ENCODE peak calls at places on chromosomes 5 and 9, in six cellular contexts. B is keratinocyte, P is cardiac muscle cell, U is MCF 10A, F is GM10248, R is endodermal cell. J is an unnamed sample.

GRCh38 chr5:73564644-73565165 is 734 bp downstream of the ANKRA2 start:
- DNase-seq in R (no peak), F (no peak), B (no peak), P (peak; percentile 3), U (peak; percentile 11), J (no peak)

GRCh38 chr5:151685749-151686672 is 704 bp downstream of the SPARC start:
- DNase-seq in R (peak; percentile 75), F (no peak), P (peak; percentile 36), U (no peak), B (no peak), J (no peak)

GRCh38 chr9:75061169-75061568 is 26.8 kb downstream of the NMRK1 start:
- DNase-seq in B (no peak), P (no peak), R (no peak), F (no peak), U (no peak), J (no peak)

GRCh38 chr9:121059998-121060636 is 10.0 kb upstream of the C5 start:
- DNase-seq in U (peak; percentile 66), B (no peak), F (peak; percentile 55), P (peak; percentile 84), R (peak; percentile 60), J (peak; percentile 54)

GRCh38 chr9:135074354-135075233 is 12.9 kb upstream of the OLFM1 start:
- DNase-seq in R (peak; percentile 38), F (no peak), P (no peak), B (no peak), U (no peak), J (no peak)

GRCh38 chr5:980001-980588 is 28.5 kb upstream of the NKD2 start:
- DNase-seq in B (no peak), P (no peak), U (no peak), F (no peak), R (peak; percentile 42), J (no peak)

GRCh38 chr5:77224672-77225355 is 14.3 kb downstream of the PDE8B start:
- DNase-seq in F (no peak), U (no peak), P (no peak), R (no peak), B (no peak), J (no peak)

GRCh38 chr5:132238169-132238744 is 10.6 kb upstream of the P4HA2 start:
- DNase-seq in B (no peak), R (peak; percentile 95), F (peak; percentile 72), P (peak; percentile 74), U (peak; percentile 80), J (peak; percentile 74)

GRCh38 chr5:51559921-51560658 is 176.8 kb downstream of the ISL1 start:
- DNase-seq in P (no peak), U (no peak), B (no peak), F (no peak), R (no peak), J (no peak)

GRCh38 chr9:109639666-109640231 is 140.2 kb upstream of the PALM2AKAP2 start:
- DNase-seq in B (no peak), R (no peak), F (no peak), P (no peak), U (no peak), J (no peak)

GRCh38 chr5:343461-344401 is 22.2 kb downstream of the AHRR start:
- DNase-seq in F (peak; percentile 78), P (peak; percentile 62), U (peak; percentile 63), R (peak; percentile 83), B (no peak), J (peak; percentile 85)

GRCh38 chr9:98709968-98710965 is 1.5 kb upstream of the GABBR2 start:
- DNase-seq in B (no peak), R (peak; percentile 81), F (no peak), U (peak; percentile 49), P (peak; percentile 77), J (no peak)

GRCh38 chr9:133927041-133927440 is 65.1 kb downstream of the VAV2 start:
- DNase-seq in B (no peak), U (no peak), R (no peak), P (no peak), F (no peak), J (peak; percentile 49)

GRCh38 chr9:4555251-4555650 is 65.0 kb downstream of the SLC1A1 start:
- DNase-seq in B (no peak), R (no peak), F (no peak), P (no peak), U (peak; percentile 68), J (no peak)

GRCh38 chr5:149632311-149633251 is 51.3 kb downstream of the ARHGEF37 start:
- DNase-seq in U (peak; percentile 84), B (peak; percentile 76), F (no peak), R (peak; percentile 76), P (peak; percentile 71), J (no peak)

GRCh38 chr5:157857821-157858526 is 971 bp downstream of the CLINT1 start:
- DNase-seq in U (peak; percentile 51), B (no peak), F (no peak), R (no peak), P (peak; percentile 11), J (peak; percentile 36)

GRCh38 chr9:8800196-8800595 is 1000.6 kb upstream of the DMAC1 start:
- DNase-seq in F (no peak), R (no peak), U (no peak), B (no peak), P (no peak), J (no peak)

GRCh38 chr5:75639912-75640311 is 28.7 kb downstream of the ANKDD1B start:
- DNase-seq in B (no peak), R (no peak), F (no peak), U (peak; percentile 7), P (no peak), J (no peak)

GRCh38 chr9:128091144-128091543 is 23.1 kb downstream of the SLC25A25 start:
- DNase-seq in R (peak; percentile 92), F (no peak), B (no peak), U (no peak), P (peak; percentile 84), J (no peak)

GRCh38 chr9:38024036-38024681 is 44.9 kb downstream of the SHB start:
- DNase-seq in F (no peak), U (peak; percentile 94), P (peak; percentile 56), R (peak; percentile 81), B (no peak), J (no peak)

GRCh38 chr5:53480474-53481353 is at the start of gene FST:
- DNase-seq in P (peak; percentile 81), U (peak; percentile 24), F (peak; percentile 38), B (no peak), R (peak; percentile 83), J (peak; percentile 35)

GRCh38 chr9:132020845-132021510 is 58.7 kb downstream of the MED27 start:
- DNase-seq in F (no peak), R (no peak), U (no peak), P (no peak), B (no peak), J (no peak)

GRCh38 chr9:90821697-90822096 is 20.1 kb downstream of the SYK start:
- DNase-seq in P (no peak), F (no peak), R (no peak), U (peak; percentile 29), B (no peak), J (no peak)

GRCh38 chr5:131277875-131278795 is 14.3 kb downstream of the CDC42SE2 start:
- DNase-seq in R (no peak), B (no peak), F (no peak), P (no peak), U (peak; percentile 23), J (no peak)

GRCh38 chr9:14710804-14711203 is 11.7 kb downstream of the CER1 start:
- DNase-seq in B (peak; percentile 52), P (no peak), U (peak; percentile 33), R (no peak), F (no peak), J (no peak)

GRCh38 chr9:68779558-68780376 is 74.7 kb downstream of the PIP5K1B start:
- DNase-seq in P (peak; percentile 95), U (peak; percentile 92), B (peak; percentile 44), R (peak; percentile 97), F (peak; percentile 92), J (peak; percentile 89)
- TF ChIP-seq CTCF in P (peak; percentile 32), U (no peak), B (peak; percentile 30), R (peak; percentile 47), F (peak; percentile 64), J (peak; percentile 44)

GRCh38 chr5:163696270-163696887 is 191.0 kb downstream of the MAT2B start:
- DNase-seq in F (peak; percentile 20), R (peak; percentile 84), P (peak; percentile 83), B (no peak), U (peak; percentile 90), J (peak; percentile 43)
- TF ChIP-seq CTCF in F (peak; percentile 57), R (peak; percentile 86), P (peak; percentile 81), B (peak; percentile 70), U (peak; percentile 98), J (peak; percentile 27)

DNA sequence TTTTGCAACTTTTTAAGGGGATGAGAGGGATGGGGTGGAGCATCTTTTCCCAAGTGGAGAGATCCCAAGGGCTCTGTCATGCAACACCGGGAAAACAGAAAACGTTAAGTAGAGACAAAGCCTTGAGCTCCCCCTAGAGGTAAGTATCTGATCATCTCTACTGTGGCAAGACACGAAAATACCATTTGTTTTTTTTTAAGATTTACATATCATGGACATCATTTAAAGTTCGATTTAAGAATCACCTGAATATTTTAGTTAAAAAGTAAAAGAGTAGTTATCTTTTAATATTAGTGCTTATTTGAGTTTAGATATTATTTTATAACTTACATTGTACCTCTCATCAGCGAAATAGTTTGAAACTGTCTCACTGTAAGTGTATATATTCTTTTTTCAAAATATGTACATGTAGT is 200.4 kb downstream of the LRRC70 start:
- DNase-seq in F (peak; percentile 62), P (peak; percentile 80), U (peak; percentile 69), B (no peak), R (no peak), J (peak; percentile 72)
- TF ChIP-seq CTCF in F (peak; percentile 53), P (peak; percentile 73), U (peak; percentile 61), B (peak; percentile 70), R (peak; percentile 88), J (peak; percentile 46)

GRCh38 chr5:19608434-19608833 is 379.6 kb downstream of the CDH18 start:
- DNase-seq in U (peak; percentile 38), B (no peak), F (no peak), R (no peak), P (no peak), J (no peak)
- TF ChIP-seq CTCF in U (peak; percentile 32), B (peak; percentile 30), F (no peak), R (peak; percentile 61), P (no peak), J (no peak)

DNA sequence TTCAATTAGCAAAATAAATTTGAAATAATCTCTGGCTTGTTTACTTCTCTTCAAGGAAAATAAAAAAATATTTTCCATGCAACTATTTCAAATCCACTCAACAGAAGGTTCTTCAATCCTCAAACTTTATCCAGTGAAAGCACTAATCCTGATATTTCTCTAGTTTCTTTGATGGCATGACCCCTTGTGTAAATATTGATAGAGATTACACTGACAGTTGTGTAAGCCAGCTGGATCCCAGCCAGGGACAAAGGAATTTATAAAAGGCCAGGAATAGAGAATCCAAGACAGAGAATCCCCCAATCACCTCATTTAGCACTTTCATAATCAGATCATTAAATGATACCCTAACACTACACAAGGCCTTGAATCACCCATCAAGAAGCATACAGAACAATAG is 135.2 kb downstream of the GNA14 start:
- DNase-seq in U (peak; percentile 27), R (peak; percentile 23), P (no peak), B (no peak), F (no peak), J (no peak)
- TF ChIP-seq CTCF in U (no peak), R (no peak), P (no peak), B (no peak), F (no peak), J (no peak)

GRCh38 chr9:2014696-2015580 is at the start of gene SMARCA2:
- DNase-seq in B (peak; percentile 66), U (peak; percentile 96), P (peak; percentile 97), F (peak; percentile 94), R (peak; percentile 96), J (peak; percentile 95)
- TF ChIP-seq CTCF in B (no peak), U (no peak), P (no peak), F (no peak), R (no peak), J (no peak)

GRCh38 chr5:146130440-146131045 is 25.2 kb upstream of the PLAC8L1 start:
- DNase-seq in F (no peak), U (peak; percentile 59), P (peak; percentile 55), R (no peak), B (no peak), J (no peak)
- TF ChIP-seq CTCF in F (peak; percentile 48), U (peak; percentile 70), P (peak; percentile 57), R (peak; percentile 88), B (peak; percentile 28), J (peak; percentile 8)

J was measured in GM20000.